ENCODE peak calls at places on chromosomes 1 and 21, in seven cellular contexts. One of them, this sample, is unnamed.

GRCh38 chr1:236502972-236503639 is 20.7 kb upstream of the LGALS8 start:
- DNase-seq in DMS79: no peak
- DNase-seq in NCI-H1105: no peak
- DNase-seq in stimulated activated CD4-positive, alpha-beta T cell treated with anti-CD3 and anti-CD28 coated beads, Interleukin-4, amount 100 ng/mL, for 4 hours: no peak
- DNase-seq in cardiac fibroblast: peak; percentile 79
- DNase-seq in T-helper 9 cell: no peak
- DNase-seq in mucosa of descending colon: peak; percentile 69
- DNase-seq in this sample: no peak

GRCh38 chr21:35324372-35325220 is 275.5 kb upstream of the RUNX1 start:
- DNase-seq in mucosa of descending colon: no peak
- DNase-seq in stimulated activated CD4-positive, alpha-beta T cell treated with anti-CD3 and anti-CD28 coated beads, Interleukin-4, amount 100 ng/mL, for 4 hours: no peak
- DNase-seq in T-helper 9 cell: no peak
- DNase-seq in NCI-H1105: no peak
- DNase-seq in DMS79: no peak
- DNase-seq in cardiac fibroblast: peak; percentile 82
- DNase-seq in this sample: no peak

GRCh38 chr1:112358798-112359408 is 37.1 kb upstream of the CTTNBP2NL start:
- DNase-seq in stimulated activated CD4-positive, alpha-beta T cell treated with anti-CD3 and anti-CD28 coated beads, Interleukin-4, amount 100 ng/mL, for 4 hours: peak; percentile 32
- DNase-seq in cardiac fibroblast: peak; percentile 73
- DNase-seq in DMS79: no peak
- DNase-seq in T-helper 9 cell: no peak
- DNase-seq in NCI-H1105: peak; percentile 24
- DNase-seq in mucosa of descending colon: peak; percentile 82
- DNase-seq in this sample: no peak

GRCh38 chr21:33029975-33030461 is 4.3 kb downstream of the OLIG2 start:
- DNase-seq in NCI-H1105: no peak
- DNase-seq in mucosa of descending colon: no peak
- DNase-seq in stimulated activated CD4-positive, alpha-beta T cell treated with anti-CD3 and anti-CD28 coated beads, Interleukin-4, amount 100 ng/mL, for 4 hours: no peak
- DNase-seq in DMS79: no peak
- DNase-seq in T-helper 9 cell: no peak
- DNase-seq in cardiac fibroblast: no peak
- DNase-seq in this sample: no peak

GRCh38 chr1:163379801-163380200 is 58.0 kb downstream of the NUF2 start:
- DNase-seq in stimulated activated CD4-positive, alpha-beta T cell treated with anti-CD3 and anti-CD28 coated beads, Interleukin-4, amount 100 ng/mL, for 4 hours: no peak
- DNase-seq in T-helper 9 cell: no peak
- DNase-seq in NCI-H1105: no peak
- DNase-seq in mucosa of descending colon: no peak
- DNase-seq in DMS79: no peak
- DNase-seq in cardiac fibroblast: no peak
- DNase-seq in this sample: no peak

GRCh38 chr1:51690285-51690961 is 73.5 kb downstream of the OSBPL9 start:
- DNase-seq in DMS79: no peak
- DNase-seq in cardiac fibroblast: peak; percentile 97
- DNase-seq in T-helper 9 cell: no peak
- DNase-seq in stimulated activated CD4-positive, alpha-beta T cell treated with anti-CD3 and anti-CD28 coated beads, Interleukin-4, amount 100 ng/mL, for 4 hours: no peak
- DNase-seq in NCI-H1105: no peak
- DNase-seq in mucosa of descending colon: no peak
- DNase-seq in this sample: no peak

GRCh38 chr1:10730985-10731384 is 65.5 kb downstream of the CASZ1 start:
- DNase-seq in stimulated activated CD4-positive, alpha-beta T cell treated with anti-CD3 and anti-CD28 coated beads, Interleukin-4, amount 100 ng/mL, for 4 hours: no peak
- DNase-seq in NCI-H1105: no peak
- DNase-seq in DMS79: no peak
- DNase-seq in T-helper 9 cell: no peak
- DNase-seq in mucosa of descending colon: no peak
- DNase-seq in cardiac fibroblast: peak; percentile 84
- DNase-seq in this sample: no peak

GRCh38 chr1:67882196-67882958 is 49.1 kb upstream of the GNG12 start:
- DNase-seq in DMS79: no peak
- DNase-seq in stimulated activated CD4-positive, alpha-beta T cell treated with anti-CD3 and anti-CD28 coated beads, Interleukin-4, amount 100 ng/mL, for 4 hours: no peak
- DNase-seq in cardiac fibroblast: peak; percentile 45
- DNase-seq in T-helper 9 cell: no peak
- DNase-seq in mucosa of descending colon: no peak
- DNase-seq in NCI-H1105: no peak
- DNase-seq in this sample: no peak

GRCh38 chr1:117828206-117828605 is 101.2 kb downstream of the GDAP2 start:
- DNase-seq in cardiac fibroblast: peak; percentile 84
- DNase-seq in NCI-H1105: no peak
- DNase-seq in mucosa of descending colon: peak; percentile 72
- DNase-seq in stimulated activated CD4-positive, alpha-beta T cell treated with anti-CD3 and anti-CD28 coated beads, Interleukin-4, amount 100 ng/mL, for 4 hours: no peak
- DNase-seq in T-helper 9 cell: no peak
- DNase-seq in DMS79: no peak
- DNase-seq in this sample: no peak

GRCh38 chr1:229557214-229557850 is 1.2 kb downstream of the ABCB10 start:
- DNase-seq in stimulated activated CD4-positive, alpha-beta T cell treated with anti-CD3 and anti-CD28 coated beads, Interleukin-4, amount 100 ng/mL, for 4 hours: no peak
- DNase-seq in T-helper 9 cell: no peak
- DNase-seq in mucosa of descending colon: no peak
- DNase-seq in NCI-H1105: no peak
- DNase-seq in cardiac fibroblast: peak; percentile 40
- DNase-seq in DMS79: no peak
- DNase-seq in this sample: no peak

GRCh38 chr1:245416771-245417170 is 262.0 kb downstream of the KIF26B start:
- DNase-seq in NCI-H1105: no peak
- DNase-seq in DMS79: no peak
- DNase-seq in mucosa of descending colon: no peak
- DNase-seq in stimulated activated CD4-positive, alpha-beta T cell treated with anti-CD3 and anti-CD28 coated beads, Interleukin-4, amount 100 ng/mL, for 4 hours: no peak
- DNase-seq in cardiac fibroblast: no peak
- DNase-seq in T-helper 9 cell: no peak
- DNase-seq in this sample: no peak